ENCODE peak calls at places on chromosome 4, in ten cellular contexts. Y, X, I, N, A, U, R, E, M and O are unnamed samples.

GRCh38 chr4:122700178-122700725 is 32.3 kb upstream of the BBS12 start:
- DNase-seq in Y (no peak), X (peak), I (peak), N (no peak), A (peak), U (peak), R (peak), E (no peak), M (peak), O (no peak)

GRCh38 chr4:11505225-11505971 is 76.7 kb upstream of the HS3ST1 start:
- DNase-seq in Y (no peak), X (peak), I (no peak), N (no peak), A (peak), U (peak), R (no peak), E (peak), M (no peak), O (no peak)

GRCh38 chr4:27861381-27861787 is 1000.7 kb downstream of the STIM2 start:
- DNase-seq in Y (no peak), X (no peak), I (no peak), N (no peak), A (peak), U (peak), R (no peak), E (peak), M (no peak), O (no peak)

GRCh38 chr4:123230061-123230460 is 166.5 kb upstream of the SPRY1 start:
- DNase-seq in Y (no peak), X (no peak), I (no peak), N (no peak), A (no peak), U (no peak), R (no peak), E (no peak), M (no peak), O (no peak)

GRCh38 chr4:172688536-172688935 is 480.1 kb upstream of the GALNT7 start:
- DNase-seq in Y (no peak), X (no peak), I (no peak), N (no peak), A (no peak), U (no peak), R (no peak), E (no peak), M (no peak), O (no peak)

GRCh38 chr4:156799121-156799589 is 172.4 kb downstream of the PDGFC start:
- DNase-seq in Y (no peak), X (no peak), I (no peak), N (no peak), A (no peak), U (no peak), R (no peak), E (no peak), M (no peak), O (no peak)

GRCh38 chr4:180827193-180827592 is 1416.0 kb upstream of the TENM3 start:
- DNase-seq in Y (no peak), X (no peak), I (no peak), N (no peak), A (no peak), U (no peak), R (no peak), E (no peak), M (no peak), O (no peak)

GRCh38 chr4:47936336-47936735 is 22.0 kb upstream of the NFXL1 start:
- DNase-seq in Y (no peak), X (no peak), I (no peak), N (no peak), A (no peak), U (no peak), R (no peak), E (no peak), M (no peak), O (no peak)

GRCh38 chr4:83109480-83110221 is 4.9 kb downstream of the PLAC8 start:
- DNase-seq in Y (peak), X (peak), I (peak), N (no peak), A (no peak), U (peak), R (peak), E (peak), M (no peak), O (peak)

GRCh38 chr4:8394125-8394524 is 46.4 kb downstream of the ACOX3 start:
- DNase-seq in Y (no peak), X (peak), I (peak), N (no peak), A (no peak), U (no peak), R (peak), E (peak), M (no peak), O (no peak)

GRCh38 chr4:168880811-168881595 is 129.1 kb downstream of the CBR4 start:
- DNase-seq in Y (no peak), X (no peak), I (no peak), N (peak), A (no peak), U (no peak), R (no peak), E (no peak), M (no peak), O (no peak)

GRCh38 chr4:42417491-42417890 is 20.2 kb downstream of the SHISA3 start:
- DNase-seq in Y (no peak), X (no peak), I (no peak), N (no peak), A (no peak), U (no peak), R (no peak), E (no peak), M (no peak), O (no peak)

GRCh38 chr4:65482410-65482809 is 187.9 kb downstream of the EPHA5 start:
- DNase-seq in Y (no peak), X (no peak), I (no peak), N (no peak), A (no peak), U (no peak), R (no peak), E (no peak), M (no peak), O (no peak)

GRCh38 chr4:102693266-102693850 is 67.4 kb downstream of the MANBA start:
- DNase-seq in Y (no peak), X (no peak), I (no peak), N (no peak), A (no peak), U (no peak), R (no peak), E (no peak), M (no peak), O (no peak)

GRCh38 chr4:78551420-78552351 is at the start of gene ANXA3:
- DNase-seq in Y (peak), X (peak), I (no peak), N (no peak), A (no peak), U (peak), R (peak), E (peak), M (no peak), O (peak)

GRCh38 chr4:110193822-110194761 is 4.3 kb downstream of the ELOVL6 start:
- DNase-seq in Y (peak), X (peak), I (peak), N (peak), A (peak), U (peak), R (peak), E (peak), M (no peak), O (peak)
- TF ChIP-seq POLR2A in Y (peak), X (peak), I (no peak), N (peak), A (peak), U (peak), R (no peak), E (no peak), M (no peak), O (peak)

DNA sequence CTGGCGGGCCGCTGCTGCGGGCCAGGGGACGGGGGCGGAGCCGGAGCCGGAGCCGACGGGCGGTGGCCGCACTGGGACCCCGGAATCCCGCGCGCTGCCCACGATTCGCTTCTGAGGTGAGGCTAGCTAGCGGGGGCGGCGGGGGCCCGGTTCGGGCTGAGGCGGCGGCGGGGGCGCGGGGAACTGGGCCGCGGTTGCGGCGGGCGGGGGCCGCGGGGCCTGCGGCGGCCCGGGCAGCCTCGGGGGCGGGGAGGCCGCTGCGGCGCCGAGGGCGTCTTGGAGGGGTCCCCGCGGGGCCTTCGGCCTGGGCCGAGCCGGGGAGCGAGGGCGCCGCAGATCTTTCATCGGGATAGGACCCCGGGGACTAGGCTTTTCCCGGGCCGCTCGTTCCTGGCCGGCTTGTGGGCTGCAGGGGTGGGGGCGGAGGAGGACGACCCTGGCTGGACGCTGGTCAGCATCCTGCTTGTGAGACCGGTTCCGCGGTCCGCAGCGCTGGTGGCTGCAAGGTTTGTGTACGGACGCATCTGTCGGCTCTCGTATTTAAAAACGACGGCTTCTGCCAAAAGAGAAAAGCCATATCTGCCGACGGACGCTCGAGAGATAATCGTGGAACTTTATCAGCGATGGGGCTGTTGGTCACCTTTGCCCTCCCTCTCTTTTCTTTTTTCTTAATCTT is 403 bp downstream of the ADD1 start:
- DNase-seq in Y (no peak), X (peak), I (peak), N (no peak), A (no peak), U (peak), R (peak), E (peak), M (peak), O (no peak)
- TF ChIP-seq POLR2A in Y (no peak), X (no peak), I (no peak), N (peak), A (peak), U (no peak), R (no peak), E (no peak), M (no peak), O (no peak)

DNA sequence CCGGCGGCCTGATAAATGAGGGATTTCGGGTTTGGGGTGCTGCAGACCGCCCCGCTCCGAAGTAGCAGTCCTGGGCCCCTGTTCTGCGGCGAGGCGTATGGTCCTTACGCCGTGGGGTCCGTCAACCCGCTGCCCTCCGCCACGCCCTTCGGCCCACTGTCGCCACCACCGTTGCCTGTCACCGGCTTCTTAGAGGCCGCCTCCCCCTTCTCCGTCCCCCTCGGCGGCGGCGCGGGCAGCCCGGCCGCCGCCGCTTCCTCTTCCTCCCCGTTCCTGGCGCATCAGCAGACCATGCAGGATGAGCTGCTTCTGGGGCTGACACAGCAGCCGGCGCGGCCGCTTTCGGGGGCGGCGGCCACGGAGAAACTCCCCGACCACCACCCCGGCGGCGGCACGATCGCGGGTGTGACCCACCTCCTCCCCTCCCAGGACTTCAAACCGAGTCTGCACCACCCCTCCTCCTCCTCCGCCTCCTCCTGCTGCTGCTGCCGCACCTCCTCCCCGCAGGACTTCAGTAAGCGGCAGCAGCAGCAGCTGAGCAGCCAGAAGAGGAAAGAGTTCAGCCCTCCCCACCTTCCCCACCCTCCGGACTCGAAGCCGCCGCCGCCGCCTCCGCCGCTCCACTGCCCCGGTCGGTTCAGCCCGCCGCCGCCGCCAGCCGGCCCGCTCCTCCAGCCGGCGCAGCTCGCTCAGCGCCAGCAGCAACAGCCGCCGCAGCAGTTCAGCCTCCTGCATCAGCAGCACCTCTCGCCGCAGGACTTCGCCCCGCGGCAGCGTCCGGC is 569 bp downstream of the CPEB2 start:
- DNase-seq in Y (peak), X (peak), I (peak), N (peak), A (no peak), U (peak), R (peak), E (peak), M (peak), O (peak)
- TF ChIP-seq POLR2A in Y (peak), X (peak), I (no peak), N (peak), A (no peak), U (peak), R (peak), E (peak), M (peak), O (no peak)

GRCh38 chr4:157996061-157996460 is 176.8 kb downstream of the GASK1B start:
- DNase-seq in Y (no peak), X (no peak), I (no peak), N (no peak), A (no peak), U (no peak), R (no peak), E (no peak), M (no peak), O (no peak)
- TF ChIP-seq POLR2A in Y (no peak), X (no peak), I (no peak), N (no peak), A (no peak), U (no peak), R (no peak), E (no peak), M (no peak), O (no peak)